ENCODE peak calls at places on chromosome 3, in ten cellular contexts. K is left lung; A is GM23338; D is IMR-90; E is neural progenitor cell; W is adipocyte; F is CD8-positive, alpha-beta memory T cell; S is Peyer's patch; G is right atrium auricular region; L is colonic mucosa. U is an unnamed sample.
A peak's percentile ranks its signal among the peaks of the same experiment; 100 is the strongest.

GRCh38 chr3:127389415-127389814 is 101.6 kb upstream of the PRR20G start:
- DNase-seq in K (no peak), A (no peak), D (no peak), E (no peak), W (no peak), F (no peak), S (no peak), G (no peak), L (no peak), U (no peak)

GRCh38 chr3:170762081-170762480 is 107.9 kb downstream of the RPL22L1 start:
- DNase-seq in K (no peak), A (no peak), D (no peak), E (no peak), W (peak; percentile 56), F (no peak), S (no peak), G (no peak), L (no peak), U (no peak)

GRCh38 chr3:57787867-57788623 is 31.9 kb downstream of the SLMAP start:
- DNase-seq in K (no peak), A (no peak), D (peak; percentile 34), E (no peak), W (no peak), F (no peak), S (no peak), G (no peak), L (no peak), U (no peak)

GRCh38 chr3:17730318-17730967 is 12.0 kb downstream of the TBC1D5 start:
- DNase-seq in K (no peak), A (peak; percentile 4), D (peak; percentile 49), E (no peak), W (peak; percentile 3), F (no peak), S (no peak), G (no peak), L (peak; percentile 65), U (peak; percentile 50)

GRCh38 chr3:183698318-183698731 is 728 bp downstream of the YEATS2 start:
- DNase-seq in K (no peak), A (peak; percentile 62), D (peak; percentile 35), E (peak; percentile 65), W (peak; percentile 62), F (peak; percentile 3), S (peak; percentile 54), G (no peak), L (peak; percentile 35), U (peak; percentile 25)

GRCh38 chr3:69330891-69331400 is 54.9 kb downstream of the FRMD4B start:
- DNase-seq in K (peak; percentile 81), A (no peak), D (no peak), E (no peak), W (no peak), F (no peak), S (no peak), G (no peak), L (no peak), U (no peak)

GRCh38 chr3:16374047-16375019 is 109.3 kb downstream of the OXNAD1 start:
- DNase-seq in K (no peak), A (no peak), D (no peak), E (no peak), W (no peak), F (no peak), S (peak; percentile 61), G (no peak), L (no peak), U (no peak)

GRCh38 chr3:85912981-85913380 is 954.2 kb downstream of the CADM2 start:
- DNase-seq in K (no peak), A (no peak), D (peak; percentile 2), E (no peak), W (no peak), F (no peak), S (no peak), G (no peak), L (no peak), U (no peak)

GRCh38 chr3:141998674-141999290 is 122.3 kb downstream of the ATP1B3 start:
- DNase-seq in K (no peak), A (no peak), D (peak; percentile 35), E (no peak), W (peak; percentile 70), F (no peak), S (no peak), G (no peak), L (no peak), U (no peak)

GRCh38 chr3:195859061-195859845 is 47.5 kb upstream of the MUC4 start:
- DNase-seq in K (peak; percentile 76), A (peak; percentile 89), D (peak; percentile 44), E (peak; percentile 80), W (peak; percentile 90), F (peak; percentile 66), S (peak; percentile 91), G (peak; percentile 82), L (peak; percentile 75), U (peak; percentile 78)

GRCh38 chr3:177057768-177058167 is 139.5 kb downstream of the TBL1XR1 start:
- DNase-seq in K (no peak), A (no peak), D (peak; percentile 24), E (no peak), W (no peak), F (no peak), S (no peak), G (no peak), L (no peak), U (no peak)

GRCh38 chr3:11810276-11810675 is 36.4 kb downstream of the TAMM41 start:
- DNase-seq in K (no peak), A (no peak), D (peak; percentile 94), E (no peak), W (peak; percentile 84), F (no peak), S (no peak), G (no peak), L (no peak), U (no peak)

GRCh38 chr3:69985266-69985665 is 14.3 kb upstream of the SAMMSON start:
- DNase-seq in K (no peak), A (no peak), D (no peak), E (no peak), W (no peak), F (no peak), S (no peak), G (no peak), L (no peak), U (no peak)

GRCh38 chr3:123582315-123582714 is 2.5 kb downstream of the HACD2 start:
- DNase-seq in K (no peak), A (no peak), D (no peak), E (no peak), W (no peak), F (no peak), S (no peak), G (no peak), L (peak; percentile 33), U (peak; percentile 29)

GRCh38 chr3:121431717-121432517 is 113.9 kb downstream of the POLQ start:
- DNase-seq in K (no peak), A (no peak), D (peak; percentile 59), E (no peak), W (peak; percentile 69), F (peak; percentile 23), S (peak; percentile 76), G (no peak), L (peak; percentile 35), U (peak; percentile 19)
- H3K36me3 ChIP-seq in K (no peaks in the 10 kb centered on the region), A (peaks cover 22% of the 10 kb centered on the region), D (no peaks in the 10 kb centered on the region), E (peaks cover 22% of the 10 kb centered on the region), W (no peaks in the 10 kb centered on the region), F (no peaks in the 10 kb centered on the region), S (no peaks in the 10 kb centered on the region), G (no peaks in the 10 kb centered on the region), L (no peaks in the 10 kb centered on the region), U (no peaks in the 10 kb centered on the region)

DNA sequence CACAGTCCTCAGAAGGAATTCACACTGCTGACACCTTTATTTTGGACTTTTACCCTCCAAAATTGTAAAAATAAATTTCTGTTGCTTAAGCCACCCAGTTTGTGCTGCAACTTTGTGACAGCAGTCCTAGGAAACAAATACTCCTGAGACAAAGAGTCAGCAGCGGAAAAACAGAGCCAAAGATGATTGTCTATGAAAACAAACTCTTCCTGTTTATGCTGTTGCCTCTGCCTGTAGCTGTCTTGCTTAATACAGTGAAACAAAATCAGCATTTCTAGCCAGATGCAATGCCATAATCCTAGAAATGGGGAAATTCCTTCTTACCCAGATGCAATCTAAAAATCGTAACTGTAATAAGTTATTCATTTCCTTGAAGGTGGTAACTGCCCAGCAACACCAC is 387.6 kb upstream of the ATP11B start:
- DNase-seq in K (no peak), A (no peak), D (no peak), E (no peak), W (no peak), F (no peak), S (no peak), G (no peak), L (no peak), U (no peak)
- H3K4me3 ChIP-seq in K (no peak overlapping the region), A (no peak overlapping the region), D (no peak overlapping the region), E (no peak overlapping the region), W (no peak overlapping the region), F (no peak overlapping the region), S (no peak overlapping the region), G (no peak overlapping the region), L (no peak overlapping the region), U (no peak overlapping the region)

DNA sequence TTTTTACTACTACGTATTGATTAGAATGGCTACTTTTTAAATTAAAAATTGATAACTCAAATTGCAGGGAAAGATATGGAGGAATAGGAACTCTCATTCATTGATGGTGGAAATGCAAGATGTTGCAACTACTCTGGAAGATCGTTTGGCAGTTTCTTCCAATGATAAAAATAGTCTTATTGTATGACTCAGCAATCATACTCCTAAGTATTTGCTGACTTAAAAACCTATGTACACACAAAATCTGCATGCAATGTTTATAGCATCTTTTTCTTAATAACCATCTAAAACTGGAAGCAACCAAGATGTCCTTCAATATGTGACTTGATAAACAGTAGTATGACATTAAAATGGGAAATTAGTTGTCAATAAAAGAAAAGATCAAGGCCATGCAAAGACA is 87.4 kb upstream of the LRRC3B start:
- DNase-seq in K (no peak), A (no peak), D (no peak), E (no peak), W (no peak), F (no peak), S (no peak), G (no peak), L (no peak), U (no peak)
- H3K36me3 ChIP-seq in K (no peaks in the 10 kb centered on the region), A (no peaks in the 10 kb centered on the region), D (no peaks in the 10 kb centered on the region), E (no peaks in the 10 kb centered on the region), W (no peaks in the 10 kb centered on the region), F (no peaks in the 10 kb centered on the region), S (no peaks in the 10 kb centered on the region), G (no peaks in the 10 kb centered on the region), L (no peaks in the 10 kb centered on the region), U (no peaks in the 10 kb centered on the region)

GRCh38 chr3:152470095-152470494 is 201.4 kb downstream of the MBNL1 start:
- DNase-seq in K (no peak), A (no peak), D (no peak), E (no peak), W (no peak), F (no peak), S (no peak), G (no peak), L (no peak), U (no peak)

GRCh38 chr3:152471814-152472605 is 203.3 kb downstream of the MBNL1 start:
- DNase-seq in K (no peak), A (peak; percentile 79), D (peak; percentile 54), E (peak; percentile 61), W (peak; percentile 87), F (peak; percentile 56), S (peak; percentile 88), G (peak; percentile 80), L (peak; percentile 82), U (peak; percentile 77)

GRCh38 chr3:152470893-152471292 is 202.2 kb downstream of the MBNL1 start:
- DNase-seq in K (no peak), A (no peak), D (no peak), E (no peak), W (no peak), F (no peak), S (no peak), G (no peak), L (no peak), U (no peak)

GRCh38 chr3:152474585-152474984 is 205.9 kb downstream of the MBNL1 start:
- DNase-seq in K (no peak), A (peak; percentile 75), D (peak; percentile 84), E (peak; percentile 59), W (peak; percentile 91), F (no peak), S (no peak), G (no peak), L (no peak), U (no peak)

GRCh38 chr3:152472606-152472954 is 203.9 kb downstream of the MBNL1 start:
- DNase-seq in K (no peak), A (no peak), D (no peak), E (no peak), W (no peak), F (no peak), S (no peak), G (no peak), L (no peak), U (no peak)
- H3K4me3 ChIP-seq in K (no peak overlapping the region), A (no peak overlapping the region), D (no peak overlapping the region), E (no peak overlapping the region), W (no peak overlapping the region), F (peak overlapping the region; percentile 47), S (no peak overlapping the region), G (peak overlapping the region; percentile 28), L (no peak overlapping the region), U (no peak overlapping the region)